ENCODE peak calls at places on chromosomes 11 and 22, in five cellular contexts. A is BE2C, J is mucosa of descending colon, B is brain microvascular endothelial cell, P is coronary artery. N is an unnamed sample.

GRCh38 chr11:17770048-17770652 is 35.6 kb downstream of the KCNC1 start:
- DNase-seq in A (peak), B (no peak), P (no peak), J (peak), N (no peak)

GRCh38 chr11:70414341-70415100 is 16.2 kb downstream of the CTTN start:
- DNase-seq in A (no peak), P (no peak), B (no peak), J (no peak), N (no peak)

GRCh38 chr11:94128171-94128745 is 383 bp upstream of the PANX1 start:
- DNase-seq in J (no peak), A (peak), P (no peak), B (no peak), N (no peak)

GRCh38 chr11:29482510-29482909 is 534.3 kb downstream of the KCNA4 start:
- DNase-seq in J (no peak), P (no peak), B (no peak), A (no peak), N (no peak)

GRCh38 chr11:120564573-120565301 is 53.2 kb downstream of the GRIK4 start:
- DNase-seq in B (peak), A (peak), J (no peak), P (no peak), N (peak)

GRCh38 chr22:34429314-34429713 is 509.0 kb upstream of the LARGE1 start:
- DNase-seq in J (no peak), P (no peak), A (no peak), B (no peak), N (no peak)

GRCh38 chr11:113147249-113147648 is 167.1 kb upstream of the TTC12 start:
- DNase-seq in J (no peak), A (peak), B (no peak), P (no peak), N (no peak)

GRCh38 chr11:134071306-134071705 is 2.4 kb downstream of the JAM3 start:
- DNase-seq in A (no peak), P (no peak), B (no peak), J (no peak), N (no peak)

GRCh38 chr11:8732276-8732675 is 49.7 kb downstream of the RPL27A start:
- DNase-seq in B (no peak), P (no peak), J (no peak), A (no peak), N (no peak)

GRCh38 chr11:23973244-23973643 is 523.6 kb upstream of the LUZP2 start:
- DNase-seq in A (no peak), P (no peak), B (no peak), J (no peak), N (no peak)

GRCh38 chr11:103220133-103220532 is 110.9 kb downstream of the DYNC2H1 start:
- DNase-seq in P (no peak), B (no peak), A (no peak), J (no peak), N (no peak)

GRCh38 chr11:12005476-12005875 is 3.0 kb downstream of the DKK3 start:
- DNase-seq in J (no peak), P (no peak), A (no peak), B (no peak), N (peak)

GRCh38 chr11:6647282-6647679 is 8.3 kb downstream of the DCHS1 start:
- DNase-seq in J (peak), B (peak), P (peak), A (no peak), N (peak)

GRCh38 chr22:38843201-38843715 is 570 bp downstream of the NPTXR start:
- DNase-seq in A (peak), P (no peak), B (peak), J (peak), N (peak)

GRCh38 chr22:27489265-27489675 is 312.3 kb downstream of the MN1 start:
- DNase-seq in B (peak), J (peak), P (no peak), A (no peak), N (peak)

GRCh38 chr11:4092031-4092430 is 2.6 kb upstream of the RRM1 start:
- DNase-seq in A (no peak), J (no peak), B (no peak), P (no peak), N (no peak)

GRCh38 chr22:24977370-24978230 is 25.1 kb downstream of the KIAA1671 start:
- DNase-seq in J (peak), A (no peak), B (no peak), P (peak), N (peak)

GRCh38 chr22:39991164-39991860 is 3.4 kb upstream of the FAM83F start:
- DNase-seq in A (no peak), B (no peak), J (no peak), P (no peak), N (no peak)

GRCh38 chr11:22115470-22116037 is 77.3 kb upstream of the ANO5 start:
- DNase-seq in B (no peak), A (no peak), J (no peak), P (no peak), N (no peak)

GRCh38 chr22:30277547-30278344 is 11.1 kb upstream of the OSM start:
- DNase-seq in B (peak), J (no peak), P (no peak), A (no peak), N (peak)

GRCh38 chr11:86551693-86552092 is 120.7 kb downstream of the ME3 start:
- DNase-seq in B (no peak), A (no peak), J (no peak), P (no peak), N (no peak)

GRCh38 chr22:38187413-38188212 is 6.0 kb upstream of the PLA2G6 start:
- DNase-seq in A (no peak), P (no peak), B (no peak), J (no peak), N (peak)

GRCh38 chr22:41405588-41405987 is 23.8 kb downstream of the TEF start:
- DNase-seq in P (no peak), J (no peak), B (no peak), A (no peak), N (no peak)

GRCh38 chr22:41401781-41402648 is 20.3 kb downstream of the TEF start:
- DNase-seq in B (peak), A (peak), P (peak), J (peak), N (peak)

GRCh38 chr22:41407433-41407832 is 25.7 kb downstream of the TEF start:
- DNase-seq in A (no peak), P (no peak), B (no peak), J (no peak), N (no peak)

GRCh38 chr22:41398921-41399320 is 17.2 kb downstream of the TEF start:
- DNase-seq in B (no peak), A (no peak), P (no peak), J (no peak), N (no peak)

DNA sequence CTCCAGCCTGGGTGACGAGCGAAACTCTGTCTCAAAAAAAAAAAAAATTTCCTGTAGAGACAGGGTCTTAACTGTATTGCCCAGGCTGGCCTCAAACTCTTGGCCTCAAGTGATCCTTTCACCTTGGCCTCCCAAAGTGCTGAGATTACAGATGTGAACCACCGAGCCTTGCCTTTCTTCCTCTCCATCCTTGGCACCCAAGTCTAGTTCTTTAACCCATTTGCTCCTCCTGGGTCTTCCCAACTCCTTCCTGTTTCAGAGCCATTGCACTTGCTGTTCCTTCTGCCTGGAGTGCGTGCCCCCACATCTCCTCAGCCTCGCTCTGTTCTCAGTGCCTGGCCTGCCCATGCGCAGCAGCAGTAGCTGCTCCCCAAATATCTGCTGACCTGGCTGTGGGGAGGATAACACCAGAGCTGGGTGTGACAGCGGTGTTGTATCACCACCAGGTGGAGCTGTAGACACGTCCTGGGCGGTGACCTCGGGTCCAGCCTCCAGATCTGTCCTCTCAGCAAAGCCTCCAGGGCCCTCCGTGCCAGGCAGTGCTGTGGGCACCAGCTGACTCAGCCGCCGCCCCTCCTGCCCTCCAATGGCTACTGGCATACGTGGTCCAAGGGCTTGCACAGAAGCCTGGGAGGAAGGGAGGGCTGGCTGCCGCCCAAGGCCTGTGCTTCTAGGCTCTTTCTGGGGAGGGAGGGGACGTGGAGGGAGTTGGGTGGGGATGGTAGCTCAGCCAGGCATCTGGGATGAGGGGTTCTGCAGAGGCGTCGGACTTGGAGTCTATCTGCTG is 22.0 kb downstream of the TEF start:
- DNase-seq in B (peak), A (peak), P (peak), J (peak), N (peak)
- TF ChIP-seq CTCF in B (peak), A (peak), P (peak), J (peak), N (peak)

DNA sequence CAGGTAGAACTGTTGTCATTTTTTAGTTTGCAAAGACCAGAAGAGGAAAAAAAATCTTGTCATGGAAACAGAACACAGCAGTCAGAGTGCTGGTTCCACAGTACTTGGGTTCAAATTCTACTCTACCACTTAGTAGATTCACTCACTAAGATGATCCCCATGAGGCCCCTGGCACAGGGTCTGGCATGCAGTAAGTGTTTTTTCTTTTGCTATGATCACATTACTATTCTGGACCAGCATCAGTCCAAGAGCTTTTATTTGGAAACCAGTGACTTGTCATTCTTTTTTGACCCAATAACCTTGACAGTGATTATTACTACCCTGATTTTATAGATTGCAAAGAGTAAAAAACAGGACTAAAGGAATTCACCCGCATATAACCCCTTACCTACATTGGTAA is 4.1 kb downstream of the EEF1G start:
- DNase-seq in J (no peak), P (no peak), B (no peak), A (no peak), N (no peak)
- H3K4me3 ChIP-seq in J (no peak), P (no peak), B (no peak), A (no peak), N (no peak)

DNA sequence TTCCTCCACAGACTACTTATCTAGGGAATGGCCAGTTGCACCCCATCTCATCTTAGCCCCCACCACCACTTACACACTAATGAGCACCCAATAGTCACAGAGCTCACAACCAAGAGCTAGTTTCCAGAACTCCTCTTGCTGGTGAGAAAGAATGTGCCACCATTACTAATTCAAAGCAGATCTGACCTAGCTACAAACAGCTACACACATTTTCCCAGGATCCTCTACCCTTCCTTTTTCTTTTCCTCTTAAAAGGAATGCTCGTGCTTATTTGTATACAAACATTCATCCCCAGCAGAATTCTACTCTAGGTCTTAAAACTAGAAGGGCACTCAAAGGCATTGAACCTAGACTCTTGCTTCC is 136.8 kb downstream of the CD44 start:
- DNase-seq in J (no peak), B (no peak), A (no peak), P (no peak), N (no peak)
- TF ChIP-seq CTCF in J (no peak), B (no peak), A (no peak), P (no peak), N (no peak)

GRCh38 chr11:130159657-130160459 is at the start of gene ST14:
- DNase-seq in B (no peak), P (no peak), J (peak), A (no peak), N (no peak)

GRCh38 chr11:130157111-130157510 is 2.5 kb upstream of the ST14 start:
- DNase-seq in J (peak), A (no peak), B (peak), P (no peak), N (peak)

GRCh38 chr11:130157840-130158239 is 1.7 kb upstream of the ST14 start:
- DNase-seq in P (no peak), B (no peak), J (no peak), A (no peak), N (no peak)

GRCh38 chr11:130160460-130161090 is 993 bp downstream of the ST14 start:
- DNase-seq in J (peak), P (no peak), B (no peak), A (no peak), N (no peak)

GRCh38 chr11:130159139-130159538 is 443 bp upstream of the ST14 start:
- DNase-seq in J (no peak), P (no peak), B (no peak), A (no peak), N (no peak)
- H3K4me3 ChIP-seq in J (no peak), P (peak), B (no peak), A (no peak), N (no peak)